ENCODE peak calls at places on chromosome 2, in four cellular contexts. M is natural killer cell treated with Interleukin-12 subunit alpha and Interleukin-12 subunit beta and Interleukin-15 and Interleukin-18, amount 100 ng/mL, for 72 hours; J is colonic mucosa; T is stimulated activated naive B cell treated with anti-CD40 and anti-IgM and Interleukin-4, amounts not matched to agents 10 μg/mL and 1 μg/mL and 100 μg/mL, for 72 hours. Z is an unnamed sample.
A peak's percentile ranks its signal among the peaks of the same experiment; 100 is the strongest.

GRCh38 chr2:150832686-150833085 is 345.2 kb upstream of the RND3 start:
- DNase-seq in M (no peak), J (no peak), T (no peak), Z (no peak)

GRCh38 chr2:26429779-26430654 is 28.3 kb downstream of the DRC1 start:
- DNase-seq in M (no peak), J (no peak), T (no peak), Z (no peak)

GRCh38 chr2:112834379-112835014 is 2.1 kb downstream of the IL1B start:
- DNase-seq in M (no peak), J (peak; percentile 95), T (no peak), Z (no peak)

GRCh38 chr2:16166327-16166981 is 226.1 kb downstream of the MYCN start:
- DNase-seq in M (no peak), J (no peak), T (no peak), Z (no peak)

GRCh38 chr2:124024491-124025348 is at the start of gene CNTNAP5:
- DNase-seq in M (no peak), J (peak; percentile 44), T (no peak), Z (no peak)

GRCh38 chr2:237449193-237449797 is 35.3 kb upstream of the COL6A3 start:
- DNase-seq in M (no peak), J (no peak), T (no peak), Z (no peak)

GRCh38 chr2:75561566-75562512 is 1.1 kb upstream of the EVA1A start:
- DNase-seq in M (no peak), J (no peak), T (no peak), Z (no peak)

GRCh38 chr2:206488623-206489022 is 45.3 kb downstream of the ADAM23 start:
- DNase-seq in M (no peak), J (no peak), T (no peak), Z (no peak)

GRCh38 chr2:197130318-197130717 is 180.3 kb downstream of the ANKRD44 start:
- DNase-seq in M (no peak), J (no peak), T (no peak), Z (no peak)

GRCh38 chr2:42868874-42869273 is 76.5 kb upstream of the HAAO start:
- DNase-seq in M (no peak), J (no peak), T (no peak), Z (no peak)

GRCh38 chr2:128312411-128312810 is 6.3 kb downstream of the HS6ST1 start:
- DNase-seq in M (peak; percentile 29), J (peak; percentile 11), T (no peak), Z (no peak)

GRCh38 chr2:119723121-119723635 is 36.5 kb upstream of the PTPN4 start:
- DNase-seq in M (no peak), J (no peak), T (no peak), Z (no peak)

GRCh38 chr2:7437716-7438648 is 520.8 kb downstream of the RNF144A start:
- DNase-seq in M (no peak), J (no peak), T (no peak), Z (no peak)

GRCh38 chr2:96806468-96807126 is 9.5 kb upstream of the CNNM3 start:
- DNase-seq in M (no peak), J (no peak), T (no peak), Z (peak; percentile 41)

GRCh38 chr2:46135936-46136335 is 161.3 kb upstream of the EPAS1 start:
- DNase-seq in M (no peak), J (no peak), T (no peak), Z (no peak)

GRCh38 chr2:27095745-27096651 is 9.4 kb downstream of the KHK start:
- DNase-seq in M (no peak), J (peak; percentile 58), T (peak; percentile 41), Z (no peak)

GRCh38 chr2:31170071-31170698 is 31.9 kb upstream of the GALNT14 start:
- DNase-seq in M (no peak), J (peak; percentile 42), T (peak; percentile 47), Z (no peak)

GRCh38 chr2:235050992-235051351 is 99.2 kb downstream of the SH3BP4 start:
- DNase-seq in M (peak; percentile 37), J (peak; percentile 92), T (no peak), Z (no peak)